ENCODE peak calls at places on chromosomes 16 and 17, in ten cellular contexts. G is H54, J is cardiac septum, I is COLO829, O is HTR-8/SVneo, C is H4, K is A549, D is RCC 7860, Y is Kasumi-1, R is astrocyte of the cerebellum. M is an unnamed sample.

GRCh38 chr17:41907185-41907556 is 11.6 kb downstream of the ACLY start:
- DNase-seq in O (no peak), C (peak), J (no peak), Y (no peak), K (peak), G (no peak), D (peak), R (peak), I (no peak), M (peak)

GRCh38 chr17:60445144-60445543 is 22.9 kb downstream of the CHCT1 start:
- DNase-seq in I (no peak), Y (no peak), G (no peak), K (no peak), J (no peak), R (no peak), O (no peak), C (no peak), D (no peak), M (no peak)

GRCh38 chr16:424623-425081 is 797 bp upstream of the RAB11FIP3 start:
- DNase-seq in O (no peak), Y (no peak), R (no peak), D (no peak), I (no peak), C (no peak), K (peak), G (peak), J (no peak), M (no peak)

GRCh38 chr17:75723201-75723930 is 2.1 kb downstream of the ITGB4 start:
- DNase-seq in O (no peak), C (no peak), G (peak), I (no peak), D (no peak), R (no peak), K (no peak), J (no peak), Y (no peak), M (peak)

GRCh38 chr16:23527961-23528634 is 17.8 kb upstream of the GGA2 start:
- DNase-seq in K (peak), I (no peak), O (no peak), R (no peak), C (no peak), D (no peak), J (no peak), Y (no peak), G (no peak), M (no peak)

GRCh38 chr17:48722924-48723554 is at the start of gene PRAC2:
- DNase-seq in D (no peak), R (no peak), I (no peak), K (no peak), Y (no peak), O (no peak), J (no peak), C (no peak), G (no peak), M (no peak)

GRCh38 chr16:50835358-50836060 is 93.6 kb downstream of the CYLD start:
- DNase-seq in K (no peak), G (no peak), I (no peak), D (no peak), O (no peak), J (no peak), Y (no peak), C (no peak), R (no peak), M (peak)

GRCh38 chr17:50127661-50128361 is 2.1 kb downstream of the SAMD14 start:
- DNase-seq in D (peak), C (peak), O (no peak), R (no peak), I (no peak), J (no peak), G (no peak), Y (peak), K (no peak), M (no peak)

GRCh38 chr16:89049484-89050118 is 44.1 kb upstream of the ACSF3 start:
- DNase-seq in Y (no peak), C (no peak), D (no peak), O (no peak), J (no peak), G (no peak), I (no peak), K (no peak), R (no peak), M (no peak)

GRCh38 chr16:29760567-29761279 is 14.9 kb upstream of the C16orf54 start:
- DNase-seq in Y (no peak), O (no peak), G (no peak), I (no peak), J (no peak), R (no peak), D (no peak), C (no peak), K (no peak), M (no peak)

GRCh38 chr17:72258711-72259110 is 137.9 kb downstream of the SOX9 start:
- DNase-seq in Y (no peak), G (no peak), I (no peak), R (no peak), K (no peak), C (no peak), J (no peak), O (no peak), D (no peak), M (no peak)

M was measured in SJSA1.